ENCODE peak calls at places on chromosomes 7 and 10, in four cellular contexts. C, L, H and J are unnamed samples.

GRCh38 chr7:15618275-15618674 is 56.5 kb upstream of the AGMO start:
- DNase-seq in C (no peak), L (no peak), H (no peak), J (no peak)

GRCh38 chr7:73682745-73683055 is 553 bp downstream of the DNAJC30 start:
- DNase-seq in C (no peak), L (no peak), H (no peak), J (no peak)

GRCh38 chr10:90751107-90751997 is 106.5 kb downstream of the HTR7 start:
- DNase-seq in C (peak), L (no peak), H (peak), J (no peak)

GRCh38 chr10:129800-130199 is 5.5 kb upstream of the ZMYND11 start:
- DNase-seq in C (no peak), L (no peak), H (no peak), J (no peak)

GRCh38 chr10:83603708-83604107 is 535.6 kb upstream of the GHITM start:
- DNase-seq in C (no peak), L (no peak), H (peak), J (no peak)

GRCh38 chr10:43961523-43962345 is 313.1 kb upstream of the ZNF32 start:
- DNase-seq in C (no peak), L (no peak), H (peak), J (no peak)

GRCh38 chr10:131841131-131841661 is 59.6 kb upstream of the PPP2R2D start:
- DNase-seq in C (no peak), L (no peak), H (no peak), J (no peak)

GRCh38 chr7:138854115-138854645 is 56.2 kb upstream of the ATP6V0A4 start:
- DNase-seq in C (no peak), L (no peak), H (peak), J (no peak)

GRCh38 chr10:73641272-73642060 is at the start of gene MYOZ1:
- DNase-seq in C (no peak), L (no peak), H (peak), J (no peak)

GRCh38 chr10:77531441-77532001 is 106.1 kb downstream of the KCNMA1 start:
- DNase-seq in C (no peak), L (no peak), H (peak), J (peak)

GRCh38 chr7:68417659-68418058 is 1180.6 kb upstream of the AUTS2 start:
- DNase-seq in C (no peak), L (no peak), H (peak), J (no peak)

GRCh38 chr10:10605551-10606081 is 412.1 kb upstream of the CELF2 start:
- DNase-seq in C (no peak), L (no peak), H (peak), J (no peak)

GRCh38 chr10:3875842-3876235 is 90.8 kb upstream of the KLF6 start:
- DNase-seq in C (no peak), L (no peak), H (no peak), J (no peak)

GRCh38 chr7:33423646-33424020 is 294.3 kb downstream of the BBS9 start:
- DNase-seq in C (no peak), L (no peak), H (no peak), J (no peak)

GRCh38 chr7:74291535-74291934 is 2.3 kb downstream of the CLIP2 start:
- DNase-seq in C (no peak), L (no peak), H (no peak), J (no peak)

GRCh38 chr7:12130664-12131063 is 80.4 kb upstream of the TMEM106B start:
- DNase-seq in C (no peak), L (no peak), H (peak), J (no peak)

GRCh38 chr10:102395677-102396197 is at the start of gene NFKB2:
- DNase-seq in C (peak), L (no peak), H (no peak), J (no peak)